ENCODE peak calls at places on chromosomes 13 and 19, in six cellular contexts. D is foreskin fibroblast, Z is esophagus muscularis mucosa, R is MCF 10A, A is endothelial cell, P is progenitor cell of endocrine pancreas. J is an unnamed sample.

GRCh38 chr13:34416833-34417425 is 525.1 kb upstream of the NBEA start:
- DNase-seq in D (peak; percentile 64), Z (no peak), R (no peak), A (no peak), P (no peak), J (peak; percentile 87)

GRCh38 chr13:28449826-28450773 is 44.8 kb downstream of the FLT1 start:
- DNase-seq in D (peak; percentile 39), Z (no peak), R (no peak), A (no peak), P (no peak), J (peak; percentile 48)

GRCh38 chr13:18949489-18949761 is 232.2 kb downstream of the TUBA3C start:
- DNase-seq in D (no peak), Z (no peak), R (no peak), A (no peak), P (no peak), J (no peak)

GRCh38 chr13:59494560-59494970 is 669.2 kb downstream of the DIAPH3 start:
- DNase-seq in D (peak; percentile 26), Z (no peak), R (no peak), A (no peak), P (no peak), J (peak; percentile 40)

GRCh38 chr13:21297914-21298831 is 121.7 kb downstream of the MRPL57 start:
- DNase-seq in D (peak; percentile 89), Z (peak; percentile 92), R (peak; percentile 91), A (peak; percentile 81), P (peak; percentile 76), J (peak; percentile 85)

GRCh38 chr19:54364775-54365257 is at the start of gene LAIR1:
- DNase-seq in D (no peak), Z (no peak), R (peak; percentile 33), A (peak; percentile 22), P (no peak), J (no peak)

GRCh38 chr19:56217039-56217949 is 15.2 kb downstream of the ZSCAN5C start:
- DNase-seq in D (peak; percentile 9), Z (no peak), R (no peak), A (peak; percentile 50), P (peak; percentile 17), J (peak; percentile 33)

GRCh38 chr19:57632987-57633831 is at the start of gene ZNF211:
- DNase-seq in D (peak; percentile 90), Z (peak; percentile 98), R (peak; percentile 96), A (peak; percentile 88), P (peak; percentile 82), J (peak; percentile 91)

GRCh38 chr19:38735257-38735686 is 9.0 kb downstream of the CAPN12 start:
- DNase-seq in D (no peak), Z (no peak), R (no peak), A (no peak), P (peak; percentile 42), J (no peak)

GRCh38 chr19:45152504-45153338 is 8.1 kb downstream of the NKPD1 start:
- DNase-seq in D (peak; percentile 54), Z (no peak), R (no peak), A (no peak), P (no peak), J (peak; percentile 36)
- TF ChIP-seq CTCF in D (no peak), Z (no peak), R (no peak), A (no peak), P (peak; percentile 15), J (no peak)

GRCh38 chr13:45584816-45585215 is 30.7 kb downstream of the ERICH6B start:
- DNase-seq in D (no peak), Z (no peak), R (peak; percentile 17), A (peak; percentile 4), P (no peak), J (no peak)
- TF ChIP-seq CTCF in D (peak; percentile 7), Z (no peak), R (no peak), A (no peak), P (peak; percentile 20), J (no peak)

GRCh38 chr19:47790398-47790814 is 11.9 kb downstream of the SELENOW start:
- DNase-seq in D (peak; percentile 31), Z (peak; percentile 95), R (peak; percentile 82), A (peak; percentile 97), P (peak; percentile 87), J (peak; percentile 56)

GRCh38 chr19:47792616-47793015 is 11.7 kb downstream of the TPRX1 start:
- DNase-seq in D (no peak), Z (no peak), R (no peak), A (no peak), P (no peak), J (no peak)

GRCh38 chr19:47797996-47798903 is 6.1 kb downstream of the TPRX1 start:
- DNase-seq in D (no peak), Z (no peak), R (no peak), A (no peak), P (no peak), J (no peak)

GRCh38 chr19:47796785-47797184 is 7.6 kb downstream of the TPRX1 start:
- DNase-seq in D (no peak), Z (no peak), R (no peak), A (no peak), P (no peak), J (no peak)

DNA sequence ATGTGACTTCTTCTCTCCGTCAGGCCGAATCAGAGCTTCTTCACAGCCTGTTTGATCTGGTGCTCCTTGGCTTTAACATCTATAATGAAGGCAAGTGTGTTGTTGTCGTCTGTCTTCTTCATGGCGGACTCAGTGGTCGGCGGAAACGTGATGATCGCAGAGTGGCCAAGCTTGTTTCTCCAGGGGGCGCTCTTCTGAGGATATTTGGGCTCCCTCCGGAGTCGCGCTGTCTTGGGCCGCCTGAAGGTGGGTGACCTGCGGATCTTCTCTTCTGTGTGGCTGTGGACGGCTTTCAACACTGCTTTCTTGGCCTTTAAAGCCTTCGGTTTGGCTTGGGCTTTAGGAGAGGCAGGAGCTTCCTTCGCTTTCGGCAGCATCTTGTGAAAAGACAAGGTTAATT is 9.8 kb downstream of the TPRX1 start:
- DNase-seq in D (no peak), Z (no peak), R (no peak), A (no peak), P (no peak), J (no peak)
- TF ChIP-seq CTCF in D (no peak), Z (no peak), R (no peak), A (peak; percentile 16), P (no peak), J (no peak)

DNA sequence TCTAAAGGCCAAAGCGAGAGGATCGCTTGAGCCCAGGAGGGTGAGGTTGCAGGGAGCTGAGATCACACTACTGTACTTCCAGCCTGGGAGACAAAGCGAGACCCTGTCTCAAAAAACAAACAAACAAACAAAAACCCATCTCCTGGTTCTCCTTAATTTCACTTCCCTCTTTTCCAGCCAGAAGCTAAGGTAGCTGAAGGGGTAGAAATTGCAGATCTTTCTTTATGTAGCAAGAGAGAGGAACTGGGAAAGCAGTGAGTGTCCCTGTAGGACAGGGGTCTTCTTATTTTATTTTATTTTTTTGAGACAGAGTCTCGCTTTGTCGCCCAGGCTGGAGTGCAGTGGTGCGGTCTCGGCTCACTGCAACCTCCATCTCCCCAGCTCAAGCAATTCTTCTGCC is 4.5 kb upstream of the TSPAN16 start:
- DNase-seq in D (no peak), Z (no peak), R (no peak), A (no peak), P (no peak), J (no peak)
- TF ChIP-seq CTCF in D (no peak), Z (no peak), R (no peak), A (no peak), P (no peak), J (no peak)

GRCh38 chr13:96958286-96958891 is 35.9 kb downstream of the OXGR1 start:
- DNase-seq in D (peak; percentile 22), Z (no peak), R (peak; percentile 64), A (peak; percentile 18), P (no peak), J (peak; percentile 38)
- TF ChIP-seq CTCF in D (peak; percentile 77), Z (peak; percentile 66), R (peak; percentile 57), A (peak; percentile 79), P (peak; percentile 84), J (peak; percentile 84)

GRCh38 chr19:48190288-48191284 is 20.1 kb downstream of the ZSWIM9 start:
- DNase-seq in D (no peak), Z (no peak), R (peak; percentile 67), A (peak; percentile 42), P (peak; percentile 52), J (no peak)
- TF ChIP-seq CTCF in D (no peak), Z (no peak), R (no peak), A (no peak), P (peak; percentile 54), J (no peak)

GRCh38 chr19:11152318-11153062 is 3.1 kb downstream of the SPC24 start:
- DNase-seq in D (peak; percentile 94), Z (peak; percentile 95), R (peak; percentile 93), A (no peak), P (no peak), J (peak; percentile 87)

GRCh38 chr19:11154683-11155047 is 917 bp downstream of the SPC24 start:
- DNase-seq in D (no peak), Z (no peak), R (no peak), A (no peak), P (no peak), J (no peak)

GRCh38 chr19:11159598-11160001 is 4.0 kb upstream of the SPC24 start:
- DNase-seq in D (no peak), Z (no peak), R (no peak), A (no peak), P (no peak), J (no peak)

GRCh38 chr19:11151181-11151580 is 4.4 kb downstream of the SPC24 start:
- DNase-seq in D (no peak), Z (no peak), R (no peak), A (no peak), P (no peak), J (peak; percentile 39)

GRCh38 chr19:11155373-11156120 is at the start of gene SPC24:
- DNase-seq in D (peak; percentile 98), Z (peak; percentile 97), R (peak; percentile 99), A (peak; percentile 92), P (peak; percentile 91), J (peak; percentile 98)
- TF ChIP-seq CTCF in D (no peak), Z (no peak), R (no peak), A (no peak), P (no peak), J (no peak)

GRCh38 chr13:110477711-110478245 is 83.7 kb downstream of the RAB20 start:
- DNase-seq in D (no peak), Z (no peak), R (no peak), A (no peak), P (no peak), J (no peak)

GRCh38 chr13:110476220-110476617 is 85.3 kb downstream of the RAB20 start:
- DNase-seq in D (no peak), Z (no peak), R (no peak), A (no peak), P (no peak), J (no peak)

GRCh38 chr13:110474713-110475112 is 86.8 kb downstream of the RAB20 start:
- DNase-seq in D (no peak), Z (no peak), R (no peak), A (no peak), P (no peak), J (no peak)

GRCh38 chr13:110475117-110475516 is 86.4 kb downstream of the RAB20 start:
- DNase-seq in D (no peak), Z (no peak), R (no peak), A (no peak), P (no peak), J (no peak)

GRCh38 chr13:110475550-110476219 is 85.8 kb downstream of the RAB20 start:
- DNase-seq in D (no peak), Z (no peak), R (no peak), A (no peak), P (no peak), J (no peak)
- TF ChIP-seq CTCF in D (no peak), Z (no peak), R (no peak), A (no peak), P (no peak), J (no peak)